ENCODE peak calls at places on chromosomes 7 and 10, in eight cellular contexts. E, S, B, V, Z, H, A and J are unnamed samples.

GRCh38 chr10:33665512-33665911 is 331.0 kb upstream of the NRP1 start:
- DNase-seq in Z (peak; percentile 37), A (no peak), H (no peak), E (no peak), B (no peak), S (no peak), V (no peak), J (peak; percentile 58)

GRCh38 chr7:156015237-156016020 is 203.2 kb upstream of the SHH start:
- DNase-seq in V (no peak), H (no peak), E (no peak), Z (no peak), B (no peak), A (no peak), S (no peak), J (no peak)

GRCh38 chr10:43124574-43125273 is 13.5 kb upstream of the CSGALNACT2 start:
- DNase-seq in S (no peak), B (no peak), Z (no peak), A (peak; percentile 56), V (no peak), H (no peak), E (no peak), J (no peak)

GRCh38 chr10:117240730-117241529 is at the start of gene SLC18A2:
- DNase-seq in Z (no peak), B (no peak), S (no peak), E (no peak), A (no peak), V (no peak), H (no peak), J (no peak)

GRCh38 chr10:73644015-73644743 is 2.9 kb upstream of the MYOZ1 start:
- DNase-seq in Z (peak; percentile 48), S (no peak), H (peak; percentile 51), B (peak; percentile 78), V (peak; percentile 77), A (no peak), E (no peak), J (peak; percentile 84)

GRCh38 chr10:58266826-58267712 is 625 bp downstream of the IPMK start:
- DNase-seq in B (peak; percentile 85), H (peak; percentile 70), S (peak; percentile 79), E (peak; percentile 49), Z (peak; percentile 62), V (peak; percentile 94), A (peak; percentile 94), J (peak; percentile 60)

GRCh38 chr7:99267530-99268360 is 4.9 kb upstream of the MYH16 start:
- DNase-seq in E (no peak), V (no peak), A (no peak), B (no peak), Z (peak; percentile 94), S (no peak), H (no peak), J (peak; percentile 62)

GRCh38 chr10:1552415-1552814 is 184.9 kb downstream of the ADARB2 start:
- DNase-seq in Z (no peak), V (no peak), S (peak; percentile 9), B (peak; percentile 14), E (no peak), A (peak; percentile 37), H (no peak), J (no peak)

GRCh38 chr7:12764355-12765000 is 77.0 kb downstream of the ARL4A start:
- DNase-seq in H (no peak), Z (peak; percentile 59), B (no peak), S (no peak), V (no peak), A (no peak), E (no peak), J (peak; percentile 20)

GRCh38 chr10:132364594-132364970 is 32.4 kb upstream of the PWWP2B start:
- DNase-seq in V (peak; percentile 41), H (no peak), E (no peak), A (peak; percentile 61), B (peak; percentile 77), S (peak; percentile 53), Z (peak; percentile 41), J (no peak)

GRCh38 chr7:152354061-152354460 is 81.7 kb downstream of the KMT2C start:
- DNase-seq in H (no peak), Z (peak; percentile 81), B (no peak), V (no peak), S (no peak), E (no peak), A (no peak), J (peak; percentile 61)

GRCh38 chr7:138661236-138661635 is 39.9 kb downstream of the SVOPL start:
- DNase-seq in A (no peak), S (no peak), E (no peak), B (no peak), V (no peak), H (no peak), Z (no peak), J (no peak)

GRCh38 chr10:70379581-70380176 is 2.7 kb downstream of the LRRC20 start:
- DNase-seq in V (peak; percentile 50), Z (no peak), H (no peak), B (no peak), A (no peak), E (no peak), S (no peak), J (peak; percentile 32)

GRCh38 chr7:137840183-137840779 is 6.5 kb downstream of the DGKI start:
- DNase-seq in S (no peak), Z (peak; percentile 10), B (no peak), E (no peak), V (no peak), A (no peak), H (no peak), J (no peak)

GRCh38 chr10:77264107-77264506 is 373.5 kb downstream of the KCNMA1 start:
- DNase-seq in V (peak; percentile 88), B (no peak), S (no peak), E (no peak), H (no peak), Z (no peak), A (no peak), J (no peak)

GRCh38 chr10:50251309-50251850 is at the start of gene ASAH2:
- DNase-seq in E (no peak), B (no peak), H (no peak), S (no peak), Z (no peak), V (no peak), A (no peak), J (no peak)

GRCh38 chr10:117896517-117896916 is 150.2 kb downstream of the RAB11FIP2 start:
- DNase-seq in Z (no peak), B (no peak), H (no peak), S (no peak), V (peak; percentile 21), A (no peak), E (no peak), J (no peak)

GRCh38 chr7:74141705-74142104 is 32.5 kb upstream of the EIF4H start:
- DNase-seq in Z (no peak), V (peak; percentile 29), H (no peak), A (no peak), S (no peak), B (no peak), E (no peak), J (no peak)

GRCh38 chr7:70703785-70704184 is 428.2 kb upstream of the GALNT17 start:
- DNase-seq in A (no peak), B (no peak), Z (no peak), S (no peak), E (no peak), H (no peak), V (no peak), J (no peak)

GRCh38 chr7:82244947-82245346 is 198.6 kb downstream of the CACNA2D1 start:
- DNase-seq in A (no peak), Z (no peak), H (no peak), V (no peak), S (no peak), B (no peak), E (no peak), J (no peak)

GRCh38 chr10:10911471-10911921 is 106.2 kb upstream of the CELF2 start:
- DNase-seq in Z (peak; percentile 97), H (peak; percentile 78), S (peak; percentile 83), B (peak; percentile 93), A (no peak), E (peak; percentile 60), V (no peak), J (peak; percentile 87)

DNA sequence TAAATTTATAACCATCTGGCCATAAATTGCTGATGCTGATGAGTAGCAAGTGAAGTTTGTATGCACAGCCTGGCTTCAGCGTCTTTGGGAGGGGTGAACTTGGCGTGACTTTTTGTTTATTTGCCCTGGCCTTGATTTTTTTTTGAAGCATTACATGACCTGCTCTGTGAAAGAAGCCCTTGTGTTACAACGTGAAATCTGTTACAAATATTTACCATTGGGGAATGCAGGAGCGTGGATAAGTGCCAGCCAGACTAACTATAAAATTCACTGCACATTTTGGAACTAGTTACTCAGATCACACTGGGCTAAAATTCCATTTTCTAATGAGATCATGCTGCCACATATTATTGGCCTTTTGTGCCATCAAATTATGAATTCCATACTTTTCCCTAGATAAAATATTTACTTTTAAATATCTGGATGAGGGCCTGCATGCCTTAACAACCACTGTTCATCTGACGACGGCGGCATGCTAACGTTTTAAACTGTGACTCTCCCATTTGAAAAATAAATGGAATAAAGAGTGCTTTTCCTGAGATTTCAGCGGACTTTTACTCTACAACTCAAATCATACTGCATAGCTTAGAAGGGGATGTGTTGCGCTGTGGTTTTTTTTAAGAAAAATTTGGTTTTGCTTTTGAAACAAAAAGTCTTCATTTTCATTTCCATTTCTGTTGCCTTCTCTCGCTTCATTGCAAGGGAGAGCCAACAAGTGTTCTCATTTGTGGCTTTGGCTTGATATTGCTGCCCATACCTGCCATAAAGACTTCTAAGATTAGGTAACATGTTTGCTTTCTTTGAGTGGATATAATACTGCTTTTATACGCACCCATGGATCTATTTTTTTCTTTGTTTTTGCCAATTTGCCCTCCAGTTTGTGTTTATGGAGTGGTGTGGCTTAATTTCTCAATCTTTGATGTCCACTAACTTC is 352.2 kb downstream of the TFEC start:
- DNase-seq in Z (peak; percentile 25), B (no peak), E (no peak), H (no peak), V (no peak), S (no peak), A (no peak), J (peak; percentile 4)
- H3K4me3 ChIP-seq in Z (peak overlapping the region; percentile 20), B (no peak overlapping the region), E (no peak overlapping the region), H (no peak overlapping the region), V (no peak overlapping the region), S (no peak overlapping the region), A (no peak overlapping the region), J (no peak overlapping the region)

DNA sequence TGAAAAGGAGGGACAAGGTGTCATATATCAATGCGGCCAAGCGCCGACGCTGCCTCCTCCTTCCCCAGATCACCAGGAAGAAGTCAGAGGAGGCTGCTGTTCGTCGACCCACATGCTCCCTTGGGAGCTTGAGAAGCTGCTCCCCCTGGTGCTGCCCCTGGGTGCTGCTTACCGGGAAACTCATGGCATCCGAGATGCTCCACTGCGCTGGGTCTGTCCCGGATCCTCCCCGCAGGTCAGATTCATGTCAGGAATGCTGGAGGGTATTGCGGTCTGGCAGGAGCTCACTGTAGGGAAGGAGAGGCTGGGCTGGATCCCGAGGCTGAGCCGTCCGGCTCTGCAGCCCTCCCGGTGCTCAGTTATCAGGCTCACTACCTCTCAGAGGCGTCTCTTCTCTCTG is 123.7 kb upstream of the FAM20C start:
- DNase-seq in A (peak; percentile 54), B (peak; percentile 69), E (no peak), Z (peak; percentile 49), S (peak; percentile 41), H (no peak), V (no peak), J (no peak)
- TF ChIP-seq CTCF in A (no peak), B (no peak), E (no peak), Z (peak; percentile 10), S (no peak), H (no peak), V (no peak), J (peak; percentile 15)

GRCh38 chr10:46299267-46299530 is 12.4 kb downstream of the ANTXRL start:
- DNase-seq in S (no peak), A (no peak), B (no peak), E (no peak), Z (no peak), V (peak; percentile 87), H (no peak), J (no peak)
- H3K4me3 ChIP-seq in S (no peak overlapping the region), A (no peak overlapping the region), B (no peak overlapping the region), E (no peak overlapping the region), Z (no peak overlapping the region), V (no peak overlapping the region), H (no peak overlapping the region), J (no peak overlapping the region)

GRCh38 chr10:90125966-90126600 is 424.7 kb downstream of the KIF20B start:
- DNase-seq in B (no peak), H (no peak), Z (peak; percentile 93), A (no peak), V (peak; percentile 62), E (no peak), S (no peak), J (peak; percentile 60)
- TF ChIP-seq CTCF in B (no peak), H (no peak), Z (no peak), A (no peak), V (no peak), E (no peak), S (no peak), J (no peak)